ENCODE peak calls at places on chromosomes 3 and 15, in six cellular contexts. R, T, G, J, C and O are unnamed samples.

GRCh38 chr15:89569090-89569745 is 6.1 kb upstream of the TICRR start:
- DNase-seq in R (no peak), T (no peak), J (no peak), G (no peak), C (no peak), O (no peak)

GRCh38 chr15:39589815-39590644 is 9.2 kb downstream of the THBS1 start:
- DNase-seq in R (peak), T (no peak), C (peak), J (no peak), G (no peak), O (no peak)

GRCh38 chr3:173411288-173412064 is 13.9 kb downstream of the NLGN1 start:
- DNase-seq in T (no peak), J (no peak), G (no peak), C (peak), R (peak), O (peak)

GRCh38 chr15:60713096-60714084 is 234.4 kb upstream of the ICE2 start:
- DNase-seq in G (no peak), J (no peak), T (no peak), R (peak), C (peak), O (no peak)

GRCh38 chr3:179113903-179114302 is 34.3 kb upstream of the PIK3CA start:
- DNase-seq in R (peak), T (no peak), C (peak), G (no peak), J (no peak), O (no peak)

GRCh38 chr3:134874737-134875413 is 79.8 kb downstream of the EPHB1 start:
- DNase-seq in C (no peak), R (no peak), G (no peak), T (no peak), J (no peak), O (no peak)

GRCh38 chr15:74829500-74829899 is 3.1 kb downstream of the CPLX3 start:
- DNase-seq in J (no peak), G (no peak), T (no peak), R (no peak), C (peak), O (no peak)

GRCh38 chr3:37241880-37242279 is 67.5 kb upstream of the LRRFIP2 start:
- DNase-seq in C (no peak), G (no peak), J (no peak), R (no peak), T (no peak), O (no peak)

GRCh38 chr3:181464033-181464694 is 247.6 kb upstream of the SOX2 start:
- DNase-seq in G (no peak), J (no peak), T (no peak), C (no peak), R (no peak), O (no peak)

GRCh38 chr3:61956236-61956635 is 394.9 kb downstream of the PTPRG start:
- DNase-seq in G (no peak), C (peak), R (no peak), T (no peak), J (no peak), O (no peak)

GRCh38 chr3:187450791-187451190 is 82.6 kb downstream of the RTP4 start:
- DNase-seq in T (no peak), C (no peak), J (no peak), G (no peak), R (no peak), O (peak)

GRCh38 chr3:122668930-122669730 is 11.5 kb upstream of the PARP14 start:
- DNase-seq in G (no peak), R (peak), C (peak), J (no peak), T (no peak), O (no peak)

GRCh38 chr3:126358038-126358815 is 1.0 kb upstream of the KLF15 start:
- DNase-seq in R (peak), G (peak), T (peak), C (no peak), J (peak), O (peak)

GRCh38 chr3:7166460-7166859 is 305.5 kb downstream of the GRM7 start:
- DNase-seq in T (no peak), C (no peak), R (no peak), G (no peak), J (no peak), O (no peak)

GRCh38 chr15:27669641-27670040 is 429.5 kb downstream of the OCA2 start:
- DNase-seq in C (no peak), T (no peak), G (no peak), R (no peak), J (no peak), O (no peak)

GRCh38 chr3:141797167-141797773 is 34.1 kb downstream of the GRK7 start:
- DNase-seq in C (peak), J (peak), G (peak), R (peak), T (peak), O (peak)

GRCh38 chr3:153144779-153145178 is 17.2 kb upstream of the RAP2B start:
- DNase-seq in T (no peak), G (no peak), R (peak), C (peak), J (no peak), O (no peak)

GRCh38 chr3:126373682-126374601 is 16.7 kb upstream of the KLF15 start:
- DNase-seq in T (no peak), R (no peak), C (peak), G (no peak), J (no peak), O (no peak)

GRCh38 chr3:140019946-140020345 is 85.0 kb downstream of the CLSTN2 start:
- DNase-seq in C (no peak), J (no peak), R (no peak), G (no peak), T (no peak), O (peak)

GRCh38 chr15:74603026-74603788 is 12.4 kb upstream of the CLK3 start:
- DNase-seq in T (no peak), J (no peak), C (no peak), G (no peak), R (no peak), O (no peak)

GRCh38 chr3:196419386-196419785 is 12.8 kb downstream of the UBXN7 start:
- DNase-seq in C (no peak), R (no peak), J (no peak), G (no peak), T (no peak), O (no peak)

GRCh38 chr15:66595937-66596545 is 30.2 kb upstream of the LCTL start:
- DNase-seq in J (no peak), C (peak), T (no peak), G (no peak), R (no peak), O (no peak)

GRCh38 chr15:49372366-49372765 is 50.7 kb upstream of the FGF7 start:
- DNase-seq in T (no peak), G (no peak), J (no peak), R (no peak), C (no peak), O (peak)

GRCh38 chr15:66838671-66839239 is 136.7 kb downstream of the SMAD6 start:
- DNase-seq in G (no peak), C (peak), J (no peak), T (no peak), R (peak), O (peak)

GRCh38 chr15:34837246-34838016 is 42.1 kb upstream of the ACTC1 start:
- DNase-seq in T (no peak), R (peak), C (peak), J (no peak), G (no peak), O (no peak)

GRCh38 chr15:79572691-79573340 is 140.7 kb downstream of the MINAR1 start:
- DNase-seq in G (no peak), R (no peak), C (no peak), J (no peak), T (no peak), O (no peak)

GRCh38 chr3:181773921-181774320 is 62.2 kb downstream of the SOX2 start:
- DNase-seq in C (no peak), R (no peak), J (no peak), G (no peak), T (no peak), O (no peak)

GRCh38 chr3:56923546-56924224 is 121.9 kb upstream of the ARHGEF3 start:
- DNase-seq in T (no peak), G (no peak), C (peak), R (peak), J (no peak), O (peak)

GRCh38 chr15:88681610-88682221 is 42.9 kb downstream of the ISG20 start:
- DNase-seq in G (peak), R (no peak), J (no peak), T (no peak), C (no peak), O (no peak)

GRCh38 chr15:66429117-66429516 is 42.4 kb downstream of the MAP2K1 start:
- DNase-seq in C (no peak), T (no peak), G (no peak), R (no peak), J (no peak), O (no peak)

GRCh38 chr15:73437541-73438109 is 5.3 kb upstream of the REC114 start:
- DNase-seq in G (no peak), T (no peak), R (no peak), C (no peak), J (no peak), O (no peak)

GRCh38 chr15:33026614-33027013 is 167.9 kb downstream of the FMN1 start:
- DNase-seq in R (no peak), J (no peak), G (no peak), C (no peak), T (no peak), O (peak)

GRCh38 chr3:66441124-66441523 is 59.7 kb downstream of the LRIG1 start:
- DNase-seq in T (no peak), G (no peak), J (no peak), C (peak), R (peak), O (peak)

GRCh38 chr3:64741344-64741743 is 53.5 kb upstream of the ADAMTS9 start:
- DNase-seq in R (peak), J (no peak), C (peak), G (no peak), T (no peak), O (no peak)

GRCh38 chr15:37372064-37372463 is 271.7 kb upstream of the MEIS2 start:
- DNase-seq in C (no peak), T (no peak), G (no peak), J (no peak), R (no peak), O (no peak)

DNA sequence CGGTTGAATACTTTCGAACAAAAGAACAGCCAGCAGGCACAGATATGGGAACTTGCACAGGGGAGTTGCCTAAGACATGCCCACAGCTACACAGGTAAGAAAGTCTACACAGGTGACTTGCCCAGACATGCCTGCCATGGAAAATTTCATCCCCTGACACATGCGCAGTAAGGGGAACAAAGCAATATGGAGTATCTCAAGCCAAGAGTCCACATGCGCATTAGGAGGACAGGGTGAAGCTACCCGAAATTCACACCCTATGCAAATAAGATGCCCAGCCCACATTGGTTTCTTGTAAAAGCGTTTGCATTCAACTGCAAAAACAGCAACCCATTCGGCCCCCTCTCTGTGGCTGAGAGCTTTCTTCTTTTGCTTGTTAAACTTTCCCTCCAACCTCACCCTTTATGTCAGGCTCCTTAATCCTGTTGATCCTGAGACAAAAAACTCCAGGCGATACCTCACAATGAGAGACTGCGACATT is 49.2 kb upstream of the TRPM1 start:
- DNase-seq in T (peak), R (no peak), C (no peak), J (peak), G (no peak), O (no peak)
- H2AK5ac ChIP-seq in T (no peak), R (no peak), C (no peak), J (no peak), G (peak), O (no peak)

DNA sequence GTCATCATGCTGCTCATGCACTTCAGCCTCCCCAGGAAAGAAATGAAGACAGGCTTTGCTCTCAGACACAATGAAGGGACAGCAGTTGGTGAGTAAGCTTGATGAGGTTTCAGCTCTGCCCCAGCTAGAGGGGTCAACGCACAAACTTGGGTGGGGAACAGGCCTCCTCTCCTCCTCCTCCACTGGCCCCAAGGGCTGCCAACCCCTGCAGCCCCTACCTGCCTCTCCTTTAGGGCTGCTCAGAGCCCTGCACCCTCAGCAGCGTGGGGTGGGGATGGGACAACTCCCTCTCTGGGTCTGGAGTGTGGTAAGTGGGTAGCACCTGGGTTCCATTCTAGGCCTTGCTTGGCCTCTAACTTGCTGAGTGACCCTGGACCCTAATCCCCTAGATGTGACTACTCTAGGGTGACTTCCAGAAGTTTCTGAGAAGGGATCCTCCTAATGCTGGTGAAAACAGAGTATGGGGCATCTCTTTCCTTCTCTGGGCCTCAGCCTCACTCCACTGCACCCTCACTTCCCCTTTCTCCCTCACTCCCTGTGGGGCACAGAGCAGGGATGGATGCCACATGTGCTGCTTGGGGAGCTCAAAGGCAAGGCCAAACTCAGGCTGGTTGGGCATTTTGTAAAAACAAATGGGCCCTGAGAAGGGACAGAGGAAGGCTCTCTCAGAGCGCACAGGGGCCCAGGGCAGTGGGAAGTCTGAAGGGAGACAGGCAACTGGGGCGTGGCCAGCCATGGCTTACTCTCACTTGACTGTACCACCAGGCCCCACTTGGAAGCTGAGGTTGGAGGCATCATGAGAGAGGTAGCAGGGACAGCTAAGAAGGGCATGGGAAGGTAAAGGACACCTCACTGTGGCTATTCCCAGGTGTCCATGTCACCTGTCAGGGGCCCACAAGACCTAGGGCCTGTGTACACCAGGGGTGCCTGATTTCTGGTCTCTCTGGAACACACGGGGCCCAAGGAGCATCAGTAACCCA is 64.0 kb downstream of the SYNM start:
- DNase-seq in J (no peak), R (no peak), G (peak), C (no peak), T (no peak), O (no peak)
- H2AK5ac ChIP-seq in J (no peak), R (peak), G (no peak), C (peak), T (no peak), O (no peak)

GRCh38 chr3:45462522-45463262 is 74.3 kb downstream of the LARS2 start:
- DNase-seq in T (no peak), G (no peak), J (no peak), R (no peak), C (peak), O (no peak)
- H2AK5ac ChIP-seq in T (no peak), G (no peak), J (no peak), R (no peak), C (no peak), O (no peak)

GRCh38 chr3:8983591-8983990 is 20.3 kb upstream of the RAD18 start:
- DNase-seq in J (no peak), C (no peak), T (no peak), R (no peak), G (no peak), O (no peak)

GRCh38 chr3:8984081-8984480 is 20.8 kb upstream of the RAD18 start:
- DNase-seq in J (no peak), R (no peak), C (no peak), G (peak), T (no peak), O (no peak)

GRCh38 chr3:8985411-8985831 is 22.1 kb upstream of the RAD18 start:
- DNase-seq in J (no peak), C (no peak), T (no peak), R (no peak), G (peak), O (no peak)

GRCh38 chr3:8985876-8986275 is 22.6 kb upstream of the RAD18 start:
- DNase-seq in R (no peak), G (peak), J (no peak), T (no peak), C (no peak), O (no peak)

GRCh38 chr3:8984512-8984911 is 21.2 kb upstream of the RAD18 start:
- DNase-seq in R (no peak), J (no peak), C (no peak), G (peak), T (no peak), O (no peak)
- H2AK5ac ChIP-seq in R (no peak), J (no peak), C (no peak), G (no peak), T (no peak), O (no peak)

GRCh38 chr3:32483772-32484171 is 18.9 kb downstream of the CMTM6 start:
- DNase-seq in C (no peak), G (no peak), J (no peak), R (no peak), T (no peak), O (no peak)
- H2AK5ac ChIP-seq in C (no peak), G (no peak), J (no peak), R (no peak), T (no peak), O (no peak)

GRCh38 chr3:12468276-12468675 is 16.0 kb upstream of the TSEN2 start:
- DNase-seq in R (no peak), G (no peak), J (no peak), C (no peak), T (no peak), O (no peak)
- H2AK5ac ChIP-seq in R (peak), G (no peak), J (no peak), C (no peak), T (no peak), O (no peak)

DNA sequence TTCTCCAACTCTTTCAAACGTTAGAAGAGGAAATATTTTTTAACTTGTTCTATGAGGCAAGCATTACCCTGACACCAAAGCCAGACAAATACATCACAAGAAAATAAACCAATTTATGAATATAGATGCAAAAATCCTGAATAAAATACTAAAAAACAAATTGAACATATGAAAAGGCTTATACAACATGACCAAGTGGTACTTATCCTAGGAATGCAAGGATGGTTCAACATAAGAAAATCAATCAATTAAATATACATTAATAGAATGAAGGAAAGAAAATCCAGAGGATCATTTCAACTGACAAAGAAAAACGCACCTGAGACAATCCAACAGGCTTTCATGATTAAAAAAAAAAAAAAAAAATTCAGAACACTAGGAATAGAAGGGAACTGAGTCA is 17.1 kb downstream of the XPC start:
- DNase-seq in G (no peak), C (no peak), T (no peak), R (no peak), J (no peak), O (no peak)
- H2AK5ac ChIP-seq in G (no peak), C (no peak), T (no peak), R (no peak), J (no peak), O (no peak)

GRCh38 chr3:119322021-119322522 is 27.9 kb downstream of the ARHGAP31 start:
- DNase-seq in J (no peak), R (peak), G (no peak), T (no peak), C (peak), O (no peak)

GRCh38 chr3:119323401-119324107 is 29.4 kb downstream of the ARHGAP31 start:
- DNase-seq in J (peak), C (no peak), R (no peak), T (no peak), G (peak), O (peak)

GRCh38 chr3:119324899-119325298 is 30.7 kb downstream of the ARHGAP31 start:
- DNase-seq in J (no peak), G (no peak), T (no peak), C (no peak), R (no peak), O (no peak)

GRCh38 chr3:119319311-119319710 is 25.1 kb downstream of the ARHGAP31 start:
- DNase-seq in T (no peak), J (no peak), R (no peak), C (no peak), G (no peak), O (no peak)

GRCh38 chr3:119322523-119323400 is 28.6 kb downstream of the ARHGAP31 start:
- DNase-seq in R (peak), T (peak), C (peak), G (peak), J (peak), O (peak)
- H2AK5ac ChIP-seq in R (peak), T (peak), C (peak), G (peak), J (no peak), O (no peak)